ENCODE peak calls at places on chromosomes 16 and 17, in five cellular contexts. One of them, this sample, is unnamed.
A peak's percentile ranks its signal among the peaks of the same experiment; 100 is the strongest.

GRCh38 chr16:85491798-85492616 is 121.1 kb upstream of the GSE1 start:
- DNase-seq in AG09319: no peak
- DNase-seq in H9: no peak
- DNase-seq in stromal cell of bone marrow: no peak
- DNase-seq in left ventricle myocardium superior: peak; percentile 85
- DNase-seq in this sample: no peak

GRCh38 chr17:11300201-11300600 is 59.2 kb downstream of the SHISA6 start:
- DNase-seq in stromal cell of bone marrow: no peak
- DNase-seq in H9: no peak
- DNase-seq in AG09319: no peak
- DNase-seq in left ventricle myocardium superior: no peak
- DNase-seq in this sample: no peak

GRCh38 chr16:83689385-83689831 is 118.4 kb upstream of the HSBP1 start:
- DNase-seq in AG09319: peak; percentile 85
- DNase-seq in stromal cell of bone marrow: peak; percentile 89
- DNase-seq in left ventricle myocardium superior: no peak
- DNase-seq in H9: no peak
- DNase-seq in this sample: peak; percentile 98

GRCh38 chr17:76844485-76844829 is 23.7 kb upstream of the MGAT5B start:
- DNase-seq in H9: no peak
- DNase-seq in AG09319: no peak
- DNase-seq in left ventricle myocardium superior: no peak
- DNase-seq in stromal cell of bone marrow: no peak
- DNase-seq in this sample: no peak

GRCh38 chr17:80605326-80606066 is 60.9 kb downstream of the RPTOR start:
- DNase-seq in AG09319: no peak
- DNase-seq in stromal cell of bone marrow: no peak
- DNase-seq in H9: no peak
- DNase-seq in left ventricle myocardium superior: no peak
- DNase-seq in this sample: no peak

GRCh38 chr16:67841198-67841815 is 813 bp upstream of the THAP11 start:
- DNase-seq in H9: no peak
- DNase-seq in AG09319: no peak
- DNase-seq in stromal cell of bone marrow: no peak
- DNase-seq in left ventricle myocardium superior: no peak
- DNase-seq in this sample: no peak

GRCh38 chr16:20621406-20621805 is 45.2 kb upstream of the ACSM2B start:
- DNase-seq in AG09319: no peak
- DNase-seq in stromal cell of bone marrow: no peak
- DNase-seq in H9: no peak
- DNase-seq in left ventricle myocardium superior: no peak
- DNase-seq in this sample: no peak

GRCh38 chr16:66901626-66902025 is 17.1 kb downstream of the CDH16 start:
- DNase-seq in AG09319: no peak
- DNase-seq in left ventricle myocardium superior: peak; percentile 83
- DNase-seq in stromal cell of bone marrow: no peak
- DNase-seq in H9: no peak
- DNase-seq in this sample: no peak

GRCh38 chr17:73503560-73503959 is 140.7 kb downstream of the SDK2 start:
- DNase-seq in left ventricle myocardium superior: no peak
- DNase-seq in H9: no peak
- DNase-seq in AG09319: no peak
- DNase-seq in stromal cell of bone marrow: no peak
- DNase-seq in this sample: no peak

GRCh38 chr17:17933775-17934174 is 38.4 kb downstream of the TOM1L2 start:
- DNase-seq in stromal cell of bone marrow: peak; percentile 18
- DNase-seq in H9: no peak
- DNase-seq in left ventricle myocardium superior: no peak
- DNase-seq in AG09319: no peak
- DNase-seq in this sample: no peak

GRCh38 chr16:26905336-26905735 is 161.4 kb upstream of the C16orf82 start:
- DNase-seq in left ventricle myocardium superior: no peak
- DNase-seq in AG09319: no peak
- DNase-seq in H9: no peak
- DNase-seq in stromal cell of bone marrow: no peak
- DNase-seq in this sample: no peak

GRCh38 chr17:12282056-12282455 is 261.4 kb downstream of the MAP2K4 start:
- DNase-seq in left ventricle myocardium superior: no peak
- DNase-seq in stromal cell of bone marrow: peak; percentile 28
- DNase-seq in H9: no peak
- DNase-seq in AG09319: peak; percentile 12
- DNase-seq in this sample: no peak

GRCh38 chr16:17947165-17947564 is 389.4 kb downstream of the NPIPA8 start:
- DNase-seq in H9: no peak
- DNase-seq in stromal cell of bone marrow: no peak
- DNase-seq in left ventricle myocardium superior: no peak
- DNase-seq in AG09319: no peak
- DNase-seq in this sample: no peak

GRCh38 chr17:31672161-31672819 is 186.8 kb downstream of the COPRS start:
- DNase-seq in left ventricle myocardium superior: no peak
- DNase-seq in stromal cell of bone marrow: no peak
- DNase-seq in H9: peak; percentile 24
- DNase-seq in AG09319: no peak
- DNase-seq in this sample: no peak

GRCh38 chr16:67664258-67664657 is 2.3 kb downstream of the ENKD1 start:
- DNase-seq in left ventricle myocardium superior: no peak
- DNase-seq in AG09319: no peak
- DNase-seq in H9: no peak
- DNase-seq in stromal cell of bone marrow: no peak
- DNase-seq in this sample: no peak

GRCh38 chr17:77516902-77517301 is 376.1 kb downstream of the SEC14L1 start:
- DNase-seq in H9: peak; percentile 25
- DNase-seq in left ventricle myocardium superior: no peak
- DNase-seq in AG09319: peak; percentile 10
- DNase-seq in stromal cell of bone marrow: peak; percentile 35
- DNase-seq in this sample: peak; percentile 15

GRCh38 chr17:36485805-36486203 is 677 bp upstream of the ZNHIT3 start:
- DNase-seq in AG09319: no peak
- DNase-seq in left ventricle myocardium superior: no peak
- DNase-seq in H9: no peak
- DNase-seq in stromal cell of bone marrow: no peak
- DNase-seq in this sample: no peak

GRCh38 chr17:2796164-2797140 is at the start of gene RAP1GAP2:
- DNase-seq in H9: no peak
- DNase-seq in stromal cell of bone marrow: no peak
- DNase-seq in AG09319: no peak
- DNase-seq in left ventricle myocardium superior: peak; percentile 76
- DNase-seq in this sample: no peak

GRCh38 chr17:41915566-41915965 is 3.2 kb downstream of the ACLY start:
- DNase-seq in AG09319: no peak
- DNase-seq in left ventricle myocardium superior: no peak
- DNase-seq in stromal cell of bone marrow: no peak
- DNase-seq in H9: no peak
- DNase-seq in this sample: no peak

GRCh38 chr17:17358060-17358751 is 55.0 kb downstream of the NT5M start:
- DNase-seq in stromal cell of bone marrow: no peak
- DNase-seq in left ventricle myocardium superior: no peak
- DNase-seq in AG09319: no peak
- DNase-seq in H9: no peak
- DNase-seq in this sample: no peak

GRCh38 chr17:50522766-50523165 is 9.8 kb upstream of the EPN3 start:
- DNase-seq in stromal cell of bone marrow: no peak
- DNase-seq in H9: no peak
- DNase-seq in AG09319: no peak
- DNase-seq in left ventricle myocardium superior: no peak
- DNase-seq in this sample: no peak

GRCh38 chr17:42773290-42774035 is at the start of gene VPS25:
- DNase-seq in stromal cell of bone marrow: peak; percentile 83
- DNase-seq in AG09319: peak; percentile 64
- DNase-seq in left ventricle myocardium superior: peak; percentile 82
- DNase-seq in H9: peak; percentile 86
- DNase-seq in this sample: peak; percentile 67

GRCh38 chr17:17944743-17945142 is 27.5 kb downstream of the TOM1L2 start:
- DNase-seq in left ventricle myocardium superior: no peak
- DNase-seq in AG09319: no peak
- DNase-seq in stromal cell of bone marrow: no peak
- DNase-seq in H9: no peak
- DNase-seq in this sample: no peak

GRCh38 chr17:16374129-16374528 is 6.8 kb upstream of the UBB start:
- DNase-seq in stromal cell of bone marrow: peak; percentile 92
- DNase-seq in left ventricle myocardium superior: no peak
- DNase-seq in H9: no peak
- DNase-seq in AG09319: no peak
- DNase-seq in this sample: no peak

GRCh38 chr16:4327386-4327781 is 11.5 kb downstream of the GLIS2 start:
- DNase-seq in stromal cell of bone marrow: no peak
- DNase-seq in AG09319: no peak
- DNase-seq in H9: no peak
- DNase-seq in left ventricle myocardium superior: no peak
- DNase-seq in this sample: no peak

This sample was measured in GM04503.